ENCODE peak calls at places on chromosomes 3 and 15, in four cellular contexts. One of them, this sample, is unnamed.
A peak's percentile ranks its signal among the peaks of the same experiment; 100 is the strongest.

GRCh38 chr3:167653750-167654149 is at the start of gene WDR49:
- DNase-seq in GOT3: no peak
- DNase-seq in T-cell: no peak
- DNase-seq in cardiac fibroblast: no peak
- DNase-seq in this sample: no peak

GRCh38 chr3:166829896-166830295 is 550.2 kb downstream of the ZBBX start:
- DNase-seq in cardiac fibroblast: no peak
- DNase-seq in GOT3: no peak
- DNase-seq in T-cell: no peak
- DNase-seq in this sample: no peak

GRCh38 chr3:11727207-11727606 is 83.5 kb upstream of the VGLL4 start:
- DNase-seq in T-cell: no peak
- DNase-seq in GOT3: no peak
- DNase-seq in cardiac fibroblast: no peak
- DNase-seq in this sample: no peak

GRCh38 chr3:126305427-126305826 is 51.8 kb downstream of the KLF15 start:
- DNase-seq in GOT3: no peak
- DNase-seq in cardiac fibroblast: no peak
- DNase-seq in T-cell: no peak
- DNase-seq in this sample: no peak

GRCh38 chr15:74482661-74483060 is 21.7 kb upstream of the UBL7 start:
- DNase-seq in GOT3: no peak
- DNase-seq in cardiac fibroblast: no peak
- DNase-seq in T-cell: no peak
- DNase-seq in this sample: no peak

GRCh38 chr15:75573001-75573400 is 6.1 kb downstream of the PTPN9 start:
- DNase-seq in GOT3: no peak
- DNase-seq in cardiac fibroblast: peak; percentile 48
- DNase-seq in T-cell: no peak
- DNase-seq in this sample: no peak

GRCh38 chr15:57866149-57866736 is 159.7 kb downstream of the POLR2M start:
- DNase-seq in cardiac fibroblast: peak; percentile 73
- DNase-seq in T-cell: peak; percentile 14
- DNase-seq in GOT3: no peak
- DNase-seq in this sample: no peak

GRCh38 chr3:100334340-100335136 is at the start of gene NIT2:
- DNase-seq in T-cell: peak; percentile 64
- DNase-seq in cardiac fibroblast: peak; percentile 84
- DNase-seq in GOT3: peak; percentile 27
- DNase-seq in this sample: no peak

GRCh38 chr3:61725851-61726333 is 164.5 kb downstream of the PTPRG start:
- DNase-seq in GOT3: no peak
- DNase-seq in T-cell: no peak
- DNase-seq in cardiac fibroblast: peak; percentile 76
- DNase-seq in this sample: no peak

GRCh38 chr15:96578393-96578792 is 247.9 kb downstream of the NR2F2 start:
- DNase-seq in GOT3: no peak
- DNase-seq in T-cell: no peak
- DNase-seq in cardiac fibroblast: no peak
- DNase-seq in this sample: no peak

GRCh38 chr3:134029734-134030381 is at the start of gene SLCO2A1:
- DNase-seq in T-cell: no peak
- DNase-seq in GOT3: no peak
- DNase-seq in cardiac fibroblast: peak; percentile 42
- DNase-seq in this sample: peak; percentile 72

GRCh38 chr3:126746395-126747177 is 42.5 kb downstream of the CHCHD6 start:
- DNase-seq in cardiac fibroblast: peak; percentile 68
- DNase-seq in GOT3: no peak
- DNase-seq in T-cell: no peak
- DNase-seq in this sample: peak; percentile 70

GRCh38 chr3:122012821-122013220 is 9.2 kb downstream of the ILDR1 start:
- DNase-seq in T-cell: no peak
- DNase-seq in GOT3: no peak
- DNase-seq in cardiac fibroblast: no peak
- DNase-seq in this sample: no peak

GRCh38 chr15:33201376-33202189 is 7.1 kb upstream of the FMN1 start:
- DNase-seq in cardiac fibroblast: no peak
- DNase-seq in T-cell: no peak
- DNase-seq in GOT3: no peak
- DNase-seq in this sample: no peak

GRCh38 chr15:27889258-27889657 is 209.9 kb downstream of the OCA2 start:
- DNase-seq in GOT3: no peak
- DNase-seq in cardiac fibroblast: no peak
- DNase-seq in T-cell: no peak
- DNase-seq in this sample: no peak

GRCh38 chr3:184332370-184333090 is 4.9 kb upstream of the FAM131A start:
- DNase-seq in T-cell: no peak
- DNase-seq in GOT3: no peak
- DNase-seq in cardiac fibroblast: peak; percentile 88
- DNase-seq in this sample: no peak

GRCh38 chr3:74599564-74599963 is 14.9 kb downstream of the CNTN3 start:
- DNase-seq in GOT3: no peak
- DNase-seq in cardiac fibroblast: no peak
- DNase-seq in T-cell: no peak
- DNase-seq in this sample: no peak

GRCh38 chr3:188452158-188452772 is 298.3 kb downstream of the LPP start:
- DNase-seq in T-cell: no peak
- DNase-seq in cardiac fibroblast: no peak
- DNase-seq in GOT3: no peak
- DNase-seq in this sample: no peak

GRCh38 chr3:60877188-60877587 is 374.1 kb downstream of the FHIT start:
- DNase-seq in T-cell: no peak
- DNase-seq in GOT3: no peak
- DNase-seq in cardiac fibroblast: no peak
- DNase-seq in this sample: no peak

GRCh38 chr15:77004189-77004588 is 9.3 kb downstream of the PSTPIP1 start:
- DNase-seq in T-cell: no peak
- DNase-seq in GOT3: no peak
- DNase-seq in cardiac fibroblast: no peak
- DNase-seq in this sample: no peak

GRCh38 chr3:136626448-136626847 is 125.7 kb downstream of the STAG1 start:
- DNase-seq in T-cell: no peak
- DNase-seq in cardiac fibroblast: no peak
- DNase-seq in GOT3: no peak
- DNase-seq in this sample: no peak

GRCh38 chr3:101902041-101902440 is 52.7 kb downstream of the NFKBIZ start:
- DNase-seq in T-cell: no peak
- DNase-seq in GOT3: no peak
- DNase-seq in cardiac fibroblast: peak; percentile 82
- DNase-seq in this sample: no peak

GRCh38 chr3:66398228-66399025 is 102.4 kb downstream of the LRIG1 start:
- DNase-seq in cardiac fibroblast: no peak
- DNase-seq in GOT3: no peak
- DNase-seq in T-cell: no peak
- DNase-seq in this sample: no peak

GRCh38 chr3:13113346-13114335 is 40.4 kb upstream of the IQSEC1 start:
- DNase-seq in GOT3: no peak
- DNase-seq in T-cell: no peak
- DNase-seq in cardiac fibroblast: no peak
- DNase-seq in this sample: no peak

GRCh38 chr15:67185051-67185450 is 69.4 kb downstream of the AAGAB start:
- DNase-seq in cardiac fibroblast: no peak
- DNase-seq in GOT3: no peak
- DNase-seq in T-cell: no peak
- DNase-seq in this sample: no peak

GRCh38 chr15:48616216-48616615 is 29.3 kb downstream of the FBN1 start:
- DNase-seq in cardiac fibroblast: peak; percentile 37
- DNase-seq in GOT3: no peak
- DNase-seq in T-cell: no peak
- DNase-seq in this sample: no peak

GRCh38 chr3:152176241-152176640 is 92.5 kb upstream of the MBNL1 start:
- DNase-seq in cardiac fibroblast: peak; percentile 24
- DNase-seq in GOT3: no peak
- DNase-seq in T-cell: no peak
- DNase-seq in this sample: no peak